ENCODE peak calls at places on chromosomes 1 and 21, in four cellular contexts. V, L, C and W are unnamed samples.
A peak's percentile ranks its signal among the peaks of the same experiment; 100 is the strongest.

GRCh38 chr1:116036255-116036654 is 59.9 kb downstream of the SLC22A15 start:
- DNase-seq in V (no peak), C (no peak), L (no peak), W (no peak)

GRCh38 chr1:187922255-187922654 is 1093.5 kb downstream of the PLA2G4A start:
- DNase-seq in V (no peak), C (no peak), L (no peak), W (no peak)

GRCh38 chr1:89834078-89834704 is 13.4 kb downstream of the LRRC8D start:
- DNase-seq in C (no peak), V (no peak), L (no peak), W (no peak)

GRCh38 chr1:234907585-234908457 is 220.8 kb downstream of the TOMM20 start:
- DNase-seq in V (peak; percentile 72), L (peak; percentile 46), C (no peak), W (no peak)

GRCh38 chr1:107404756-107405155 is 263.9 kb downstream of the NTNG1 start:
- DNase-seq in L (no peak), V (peak; percentile 93), C (no peak), W (no peak)

GRCh38 chr1:170893655-170894297 is 41.6 kb upstream of the MROH9 start:
- DNase-seq in V (no peak), L (no peak), C (no peak), W (no peak)

GRCh38 chr1:86507935-86508582 is 38.8 kb upstream of the CLCA4 start:
- DNase-seq in C (no peak), L (no peak), V (peak; percentile 30), W (peak; percentile 49)

GRCh38 chr1:36638268-36638667 is 155.6 kb upstream of the CSF3R start:
- DNase-seq in C (no peak), L (no peak), V (peak; percentile 25), W (no peak)

GRCh38 chr1:67817319-67817718 is 15.9 kb downstream of the GNG12 start:
- DNase-seq in V (no peak), C (no peak), L (peak; percentile 85), W (no peak)

GRCh38 chr1:216523449-216524190 is 100.4 kb upstream of the USH2A start:
- DNase-seq in L (no peak), V (peak; percentile 42), C (no peak), W (no peak)

GRCh38 chr1:212485895-212486590 is 53.3 kb downstream of the NENF start:
- DNase-seq in C (peak; percentile 78), L (peak; percentile 79), V (peak; percentile 97), W (no peak)

GRCh38 chr1:212458817-212459216 is 26.1 kb downstream of the NENF start:
- DNase-seq in L (no peak), C (no peak), V (no peak), W (no peak)

GRCh38 chr1:152502496-152503180 is 8.0 kb upstream of the LCE5A start:
- DNase-seq in C (no peak), V (peak; percentile 19), L (no peak), W (no peak)

GRCh38 chr1:171983584-171983983 is 142.3 kb downstream of the DNM3 start:
- DNase-seq in C (no peak), V (peak; percentile 29), L (no peak), W (no peak)

GRCh38 chr1:201275266-201275666 is 8.0 kb upstream of the PKP1 start:
- DNase-seq in L (peak; percentile 88), C (peak; percentile 90), V (peak; percentile 87), W (no peak)

GRCh38 chr1:46489169-46489637 is 433 bp upstream of the DMBX1 start:
- DNase-seq in V (no peak), C (no peak), L (peak; percentile 64), W (no peak)

GRCh38 chr1:63864224-63864623 is 90.4 kb downstream of the ROR1 start:
- DNase-seq in V (peak; percentile 53), C (no peak), L (no peak), W (no peak)

GRCh38 chr21:28675265-28676041 is 317.2 kb downstream of the LTN1 start:
- DNase-seq in C (no peak), V (peak; percentile 51), L (no peak), W (no peak)

GRCh38 chr1:192539450-192540132 is 36.0 kb upstream of the RGS1 start:
- DNase-seq in L (no peak), V (peak; percentile 98), C (peak; percentile 41), W (no peak)

GRCh38 chr1:53241828-53242227 is 3.5 kb upstream of the MAGOH start:
- DNase-seq in C (no peak), L (no peak), V (no peak), W (no peak)
- H3K4me1 ChIP-seq in C (no peaks in the 10 kb centered on the region), L (peaks cover 5% of the 10 kb centered on the region), V (peaks cover 2% of the 10 kb centered on the region), W (peaks cover 18% of the 10 kb centered on the region)

GRCh38 chr1:12178511-12178910 is 11.7 kb downstream of the TNFRSF1B start:
- DNase-seq in V (no peak), C (no peak), L (no peak), W (no peak)

GRCh38 chr1:12177999-12178441 is 11.2 kb downstream of the TNFRSF1B start:
- DNase-seq in V (peak; percentile 83), L (no peak), C (no peak), W (peak; percentile 87)

GRCh38 chr1:12176298-12177118 is 9.7 kb downstream of the TNFRSF1B start:
- DNase-seq in V (no peak), C (no peak), L (no peak), W (no peak)

GRCh38 chr1:12179111-12179519 is 12.3 kb downstream of the TNFRSF1B start:
- DNase-seq in L (no peak), V (peak; percentile 85), C (no peak), W (peak; percentile 76)

DNA sequence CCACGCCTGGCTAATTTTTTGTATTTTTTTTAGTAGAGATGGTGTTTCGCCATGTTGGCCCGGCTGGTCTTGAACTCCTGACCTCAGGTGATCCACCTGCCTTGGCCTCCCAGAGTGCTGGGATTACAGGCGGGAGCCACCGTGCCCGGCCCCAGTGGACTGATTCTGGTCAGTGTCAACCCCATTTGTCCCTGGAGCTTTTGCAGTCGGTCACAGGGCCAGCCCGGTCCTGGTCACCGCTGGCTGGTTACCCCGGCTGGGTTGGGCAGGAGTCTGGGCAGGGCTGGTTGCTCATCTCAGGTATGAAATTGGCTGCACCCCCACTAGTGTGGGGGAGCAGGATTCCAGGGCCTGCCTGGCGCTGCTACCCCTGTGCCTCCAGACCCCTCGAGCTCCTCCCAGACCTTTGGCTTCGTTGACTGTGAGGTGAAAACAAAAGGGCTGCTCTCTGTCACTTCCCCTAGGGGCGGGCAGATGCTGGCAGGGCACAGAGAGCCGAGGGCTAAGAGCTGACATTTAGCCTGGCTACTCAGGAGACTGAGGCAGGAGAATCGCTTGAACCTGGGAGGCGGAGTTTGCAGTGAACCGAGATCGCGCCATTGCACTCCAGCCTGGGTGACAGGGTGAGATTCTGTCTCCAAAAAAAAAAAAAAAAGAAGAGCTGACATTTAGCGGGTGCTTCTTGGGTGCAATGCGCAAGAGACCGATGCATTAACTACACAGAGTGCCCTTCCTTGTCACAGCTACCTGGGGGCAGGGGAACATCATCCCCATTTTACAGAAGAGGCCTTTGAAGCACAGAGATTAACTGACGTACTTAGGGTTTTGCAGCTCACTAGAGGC is 10.6 kb downstream of the TNFRSF1B start:
- DNase-seq in C (no peak), V (no peak), L (no peak), W (no peak)
- H3K4me1 ChIP-seq in C (no peaks in the 10 kb centered on the region), V (peaks cover 43% of the 10 kb centered on the region), L (peaks cover 48% of the 10 kb centered on the region), W (peaks cover 98% of the 10 kb centered on the region)

DNA sequence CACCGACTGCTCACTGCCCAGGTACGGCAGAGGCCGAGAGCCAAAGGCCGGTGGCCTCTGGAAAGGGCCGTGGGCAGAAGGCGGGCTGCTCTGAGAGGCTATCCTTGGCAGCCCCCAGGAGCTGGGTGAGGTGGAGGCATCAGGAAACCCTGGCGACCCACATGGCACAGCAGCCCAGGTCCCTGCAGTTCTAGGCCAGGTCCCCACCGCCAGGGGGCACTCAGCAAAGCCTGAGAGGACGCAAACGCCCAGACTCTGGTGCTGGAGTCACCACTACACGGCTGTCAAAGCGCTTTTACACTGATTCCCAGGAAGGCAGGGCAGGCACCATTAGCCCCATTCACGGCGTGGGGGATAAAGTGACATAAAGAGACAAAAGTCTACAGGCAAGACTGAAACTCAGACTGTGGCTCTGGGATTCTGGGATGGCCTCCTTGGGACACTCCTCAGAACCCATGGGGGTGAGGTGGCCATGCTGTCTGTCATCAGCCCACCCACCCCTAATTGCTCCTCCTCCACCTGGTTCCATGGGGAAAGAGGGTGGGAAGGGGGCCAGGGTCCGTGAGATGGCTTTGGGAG is 4.9 kb downstream of the PLEKHG5 start:
- DNase-seq in L (peak; percentile 90), C (peak; percentile 78), V (peak; percentile 73), W (peak; percentile 87)
- H3K4me1 ChIP-seq in L (peaks cover 20% of the 10 kb centered on the region), C (peaks cover 6% of the 10 kb centered on the region), V (no peaks in the 10 kb centered on the region), W (peaks cover 64% of the 10 kb centered on the region)

GRCh38 chr1:15245593-15246325 is 1.3 kb upstream of the FHAD1 start:
- DNase-seq in L (no peak), C (no peak), V (peak; percentile 44), W (peak; percentile 47)
- H3K4me1 ChIP-seq in L (peaks cover 6% of the 10 kb centered on the region), C (no peaks in the 10 kb centered on the region), V (peaks cover 10% of the 10 kb centered on the region), W (peaks cover 15% of the 10 kb centered on the region)